ENCODE peak calls at places on chromosomes 2 and 18, in five cellular contexts. A, E, R, Q and U are unnamed samples.

GRCh38 chr18:25875574-25875973 is 214.8 kb downstream of the SS18 start:
- DNase-seq in A (no peak), E (no peak), R (no peak), Q (no peak), U (no peak)

GRCh38 chr2:63643486-63643885 is 54.7 kb downstream of the MDH1 start:
- DNase-seq in A (no peak), E (no peak), R (peak), Q (no peak), U (no peak)

GRCh38 chr2:112542974-112543760 is 902 bp downstream of the POLR1B start:
- DNase-seq in A (no peak), E (no peak), R (peak), Q (no peak), U (no peak)

GRCh38 chr2:24721470-24721869 is 71.7 kb downstream of the PTRHD1 start:
- DNase-seq in A (peak), E (no peak), R (peak), Q (peak), U (peak)

GRCh38 chr18:68887410-68887809 is 89.5 kb downstream of the CCDC102B start:
- DNase-seq in A (no peak), E (no peak), R (no peak), Q (no peak), U (no peak)

GRCh38 chr18:36215577-36215976 is 28.3 kb downstream of the MOCOS start:
- DNase-seq in A (no peak), E (no peak), R (no peak), Q (no peak), U (no peak)

GRCh38 chr2:97360202-97360601 is 229.5 kb downstream of the ANKRD36B start:
- DNase-seq in A (no peak), E (no peak), R (no peak), Q (no peak), U (no peak)

GRCh38 chr2:96359310-96359709 is 23.7 kb downstream of the NCAPH start:
- DNase-seq in A (no peak), E (peak), R (no peak), Q (no peak), U (no peak)

GRCh38 chr2:105404736-105405135 is 5.9 kb upstream of the FHL2 start:
- DNase-seq in A (no peak), E (no peak), R (no peak), Q (no peak), U (no peak)

GRCh38 chr2:37570773-37571570 is 100.5 kb downstream of the CDC42EP3 start:
- DNase-seq in A (no peak), E (no peak), R (peak), Q (peak), U (no peak)

GRCh38 chr18:79940126-79940813 is 11.2 kb downstream of the SLC66A2 start:
- DNase-seq in A (no peak), E (no peak), R (no peak), Q (no peak), U (no peak)

GRCh38 chr2:57906152-57906732 is 140.4 kb upstream of the VRK2 start:
- DNase-seq in A (peak), E (no peak), R (peak), Q (peak), U (no peak)

GRCh38 chr2:134372611-134373131 is 118.8 kb downstream of the MGAT5 start:
- DNase-seq in A (peak), E (no peak), R (peak), Q (peak), U (no peak)

GRCh38 chr2:12498703-12499102 is 218.0 kb upstream of the TRIB2 start:
- DNase-seq in A (no peak), E (no peak), R (peak), Q (peak), U (no peak)

GRCh38 chr2:59204040-59204439 is 962.9 kb upstream of the FANCL start:
- DNase-seq in A (no peak), E (no peak), R (peak), Q (no peak), U (no peak)

GRCh38 chr2:172089633-172090032 is 4.3 kb downstream of the DLX1 start:
- DNase-seq in A (no peak), E (no peak), R (no peak), Q (no peak), U (no peak)

GRCh38 chr2:8644605-8645175 is 37.2 kb upstream of the ID2 start:
- DNase-seq in A (no peak), E (no peak), R (no peak), Q (no peak), U (no peak)

GRCh38 chr2:237650455-237650850 is 23.1 kb downstream of the LRRFIP1 start:
- DNase-seq in A (no peak), E (no peak), R (no peak), Q (no peak), U (no peak)

GRCh38 chr2:170582747-170583463 is 132.2 kb upstream of the SP5 start:
- DNase-seq in A (no peak), E (no peak), R (no peak), Q (no peak), U (no peak)

GRCh38 chr2:39524756-39525635 is 87.9 kb upstream of the MAP4K3 start:
- DNase-seq in A (no peak), E (no peak), R (no peak), Q (no peak), U (no peak)

GRCh38 chr2:3171564-3172264 is 205.9 kb downstream of the EIPR1 start:
- DNase-seq in A (no peak), E (no peak), R (peak), Q (no peak), U (no peak)

GRCh38 chr18:75068682-75069435 is 140.1 kb downstream of the PTGR3 start:
- DNase-seq in A (no peak), E (no peak), R (peak), Q (no peak), U (no peak)

GRCh38 chr2:8583400-8584173 is 98.3 kb upstream of the ID2 start:
- DNase-seq in A (no peak), E (peak), R (peak), Q (no peak), U (peak)

GRCh38 chr2:55111570-55112228 is 61.4 kb upstream of the RTN4 start:
- DNase-seq in A (peak), E (no peak), R (peak), Q (peak), U (peak)

GRCh38 chr18:2030647-2031046 is 540.7 kb downstream of the METTL4 start:
- DNase-seq in A (no peak), E (no peak), R (peak), Q (no peak), U (no peak)

GRCh38 chr2:64963719-64964118 is 25.5 kb upstream of the SLC1A4 start:
- DNase-seq in A (no peak), E (no peak), R (no peak), Q (no peak), U (no peak)

GRCh38 chr2:71782323-71782722 is 329.0 kb downstream of the DYSF start:
- DNase-seq in A (no peak), E (no peak), R (no peak), Q (no peak), U (no peak)

GRCh38 chr18:41938445-41938844 is 16.6 kb upstream of the PIK3C3 start:
- DNase-seq in A (peak), E (no peak), R (peak), Q (peak), U (no peak)

GRCh38 chr2:241849616-241850543 is 8.8 kb downstream of the PDCD1 start:
- DNase-seq in A (no peak), E (no peak), R (no peak), Q (no peak), U (no peak)

GRCh38 chr2:39234754-39235153 is 9.0 kb downstream of the CDKL4 start:
- DNase-seq in A (no peak), E (no peak), R (peak), Q (no peak), U (no peak)

GRCh38 chr2:189267491-189267890 is 87.9 kb upstream of the COL5A2 start:
- DNase-seq in A (no peak), E (no peak), R (no peak), Q (peak), U (no peak)

GRCh38 chr2:235439959-235440662 is 53.7 kb upstream of the AGAP1 start:
- DNase-seq in A (no peak), E (no peak), R (no peak), Q (no peak), U (no peak)

GRCh38 chr2:68708629-68709028 is 26.0 kb upstream of the ARHGAP25 start:
- DNase-seq in A (no peak), E (no peak), R (no peak), Q (no peak), U (no peak)

GRCh38 chr2:40746150-40746549 is 294.3 kb upstream of the SLC8A1 start:
- DNase-seq in A (no peak), E (no peak), R (no peak), Q (no peak), U (no peak)

GRCh38 chr18:69890558-69890957 is 57.1 kb downstream of the CD226 start:
- DNase-seq in A (no peak), E (no peak), R (no peak), Q (no peak), U (no peak)